ENCODE peak calls at places on chromosomes 7 and 10, in four cellular contexts. One of them, this sample, is unnamed.

GRCh38 chr7:125424721-125425120 is 495.1 kb upstream of the POT1 start:
- DNase-seq in suprapubic skin: no peak
- DNase-seq in lower leg skin: no peak
- DNase-seq in heart left ventricle: no peak
- DNase-seq in this sample: no peak

GRCh38 chr7:22726849-22727792 is at the start of gene IL6:
- DNase-seq in heart left ventricle: peak
- DNase-seq in suprapubic skin: peak
- DNase-seq in lower leg skin: peak
- DNase-seq in this sample: peak

GRCh38 chr7:157003445-157004049 is 6.9 kb downstream of the MNX1 start:
- DNase-seq in heart left ventricle: no peak
- DNase-seq in suprapubic skin: no peak
- DNase-seq in lower leg skin: peak
- DNase-seq in this sample: no peak

GRCh38 chr7:13920053-13920697 is 69.3 kb downstream of the ETV1 start:
- DNase-seq in lower leg skin: no peak
- DNase-seq in suprapubic skin: no peak
- DNase-seq in heart left ventricle: no peak
- DNase-seq in this sample: no peak

GRCh38 chr10:812787-813186 is 118.7 kb downstream of the LARP4B start:
- DNase-seq in lower leg skin: no peak
- DNase-seq in suprapubic skin: no peak
- DNase-seq in heart left ventricle: no peak
- DNase-seq in this sample: peak

GRCh38 chr10:6402349-6402709 is 177.7 kb downstream of the PRKCQ start:
- DNase-seq in lower leg skin: no peak
- DNase-seq in heart left ventricle: no peak
- DNase-seq in suprapubic skin: no peak
- DNase-seq in this sample: no peak

GRCh38 chr10:63128443-63128842 is 4.7 kb upstream of the NRBF2 start:
- DNase-seq in suprapubic skin: no peak
- DNase-seq in heart left ventricle: no peak
- DNase-seq in lower leg skin: no peak
- DNase-seq in this sample: no peak

GRCh38 chr7:6508539-6508938 is 42.7 kb downstream of the GRID2IP start:
- DNase-seq in suprapubic skin: no peak
- DNase-seq in lower leg skin: no peak
- DNase-seq in heart left ventricle: no peak
- DNase-seq in this sample: no peak

GRCh38 chr7:114818501-114818900 is 103.4 kb upstream of the MDFIC start:
- DNase-seq in suprapubic skin: no peak
- DNase-seq in lower leg skin: no peak
- DNase-seq in heart left ventricle: no peak
- DNase-seq in this sample: no peak

GRCh38 chr7:28939844-28940243 is 18.3 kb downstream of the TRIL start:
- DNase-seq in heart left ventricle: no peak
- DNase-seq in suprapubic skin: no peak
- DNase-seq in lower leg skin: no peak
- DNase-seq in this sample: no peak

GRCh38 chr7:28937103-28937502 is 21.0 kb downstream of the TRIL start:
- DNase-seq in suprapubic skin: no peak
- DNase-seq in lower leg skin: no peak
- DNase-seq in heart left ventricle: no peak
- DNase-seq in this sample: no peak

GRCh38 chr7:28939367-28939766 is 18.8 kb downstream of the TRIL start:
- DNase-seq in lower leg skin: no peak
- DNase-seq in suprapubic skin: no peak
- DNase-seq in heart left ventricle: no peak
- DNase-seq in this sample: no peak

GRCh38 chr7:28940741-28941385 is 17.3 kb downstream of the TRIL start:
- DNase-seq in suprapubic skin: no peak
- DNase-seq in lower leg skin: no peak
- DNase-seq in heart left ventricle: no peak
- DNase-seq in this sample: no peak

GRCh38 chr7:28937593-28937992 is 20.5 kb downstream of the TRIL start:
- DNase-seq in lower leg skin: no peak
- DNase-seq in suprapubic skin: no peak
- DNase-seq in heart left ventricle: no peak
- DNase-seq in this sample: no peak
- H3K4me3 ChIP-seq in lower leg skin: no peak
- H3K4me3 ChIP-seq in suprapubic skin: no peak
- H3K4me3 ChIP-seq in heart left ventricle: no peak
- H3K4me3 ChIP-seq in this sample: no peak

GRCh38 chr7:876077-876971 is at the start of gene GET4:
- DNase-seq in heart left ventricle: peak
- DNase-seq in lower leg skin: peak
- DNase-seq in suprapubic skin: peak
- DNase-seq in this sample: peak
- TF ChIP-seq CTCF in heart left ventricle: peak
- TF ChIP-seq CTCF in lower leg skin: no peak
- TF ChIP-seq CTCF in suprapubic skin: peak
- TF ChIP-seq CTCF in this sample: peak

GRCh38 chr10:32005050-32005449 is 51.2 kb downstream of the KIF5B start:
- DNase-seq in suprapubic skin: no peak
- DNase-seq in heart left ventricle: no peak
- DNase-seq in lower leg skin: no peak
- DNase-seq in this sample: no peak
- TF ChIP-seq POLR2A in suprapubic skin: no peak
- TF ChIP-seq POLR2A in heart left ventricle: no peak
- TF ChIP-seq POLR2A in lower leg skin: no peak
- TF ChIP-seq POLR2A in this sample: no peak

GRCh38 chr10:119269737-119270136 is 62.4 kb downstream of the GRK5 start:
- DNase-seq in lower leg skin: no peak
- DNase-seq in suprapubic skin: no peak
- DNase-seq in heart left ventricle: peak
- DNase-seq in this sample: no peak

GRCh38 chr10:119268871-119269506 is 61.6 kb downstream of the GRK5 start:
- DNase-seq in heart left ventricle: peak
- DNase-seq in lower leg skin: no peak
- DNase-seq in suprapubic skin: no peak
- DNase-seq in this sample: no peak

GRCh38 chr10:119273413-119273812 is 66.0 kb downstream of the GRK5 start:
- DNase-seq in lower leg skin: no peak
- DNase-seq in suprapubic skin: no peak
- DNase-seq in heart left ventricle: peak
- DNase-seq in this sample: no peak

GRCh38 chr10:119272736-119273135 is 65.4 kb downstream of the GRK5 start:
- DNase-seq in heart left ventricle: peak
- DNase-seq in suprapubic skin: no peak
- DNase-seq in lower leg skin: no peak
- DNase-seq in this sample: no peak

DNA sequence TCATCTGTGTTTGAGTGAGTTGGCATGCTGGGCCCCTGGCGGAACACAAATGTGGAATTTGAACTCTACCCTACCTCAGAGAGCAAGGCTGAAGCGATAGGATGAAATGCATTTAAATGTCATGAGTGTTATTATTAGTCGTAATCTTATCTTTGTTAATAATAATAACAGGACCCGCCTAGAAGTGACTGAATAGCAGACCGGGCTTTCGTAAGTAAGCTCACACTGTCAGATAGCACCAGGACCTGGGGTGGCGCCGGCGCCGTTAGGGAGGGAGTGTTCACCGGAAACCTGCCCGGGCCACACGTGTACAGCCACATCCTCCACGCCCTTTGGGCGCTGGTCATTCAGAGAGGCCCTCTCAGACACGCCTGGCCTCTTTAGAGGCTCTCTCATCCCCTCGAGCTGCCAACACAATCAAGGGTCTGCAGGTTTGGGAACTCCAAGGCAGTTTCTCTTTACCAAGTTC is 63.6 kb downstream of the GRK5 start:
- DNase-seq in lower leg skin: peak
- DNase-seq in heart left ventricle: peak
- DNase-seq in suprapubic skin: no peak
- DNase-seq in this sample: peak
- H3K4me3 ChIP-seq in lower leg skin: no peak
- H3K4me3 ChIP-seq in heart left ventricle: no peak
- H3K4me3 ChIP-seq in suprapubic skin: no peak
- H3K4me3 ChIP-seq in this sample: peak

GRCh38 chr10:35236739-35237138 is 99.6 kb upstream of the CCNY start:
- DNase-seq in heart left ventricle: no peak
- DNase-seq in suprapubic skin: no peak
- DNase-seq in lower leg skin: no peak
- DNase-seq in this sample: no peak
- TF ChIP-seq CTCF in heart left ventricle: peak
- TF ChIP-seq CTCF in suprapubic skin: no peak
- TF ChIP-seq CTCF in lower leg skin: no peak
- TF ChIP-seq CTCF in this sample: no peak

GRCh38 chr7:74479961-74480829 is 26.5 kb downstream of the GTF2IRD1 start:
- DNase-seq in heart left ventricle: peak
- DNase-seq in suprapubic skin: peak
- DNase-seq in lower leg skin: peak
- DNase-seq in this sample: peak
- TF ChIP-seq POLR2A in heart left ventricle: peak
- TF ChIP-seq POLR2A in suprapubic skin: peak
- TF ChIP-seq POLR2A in lower leg skin: no peak
- TF ChIP-seq POLR2A in this sample: peak

DNA sequence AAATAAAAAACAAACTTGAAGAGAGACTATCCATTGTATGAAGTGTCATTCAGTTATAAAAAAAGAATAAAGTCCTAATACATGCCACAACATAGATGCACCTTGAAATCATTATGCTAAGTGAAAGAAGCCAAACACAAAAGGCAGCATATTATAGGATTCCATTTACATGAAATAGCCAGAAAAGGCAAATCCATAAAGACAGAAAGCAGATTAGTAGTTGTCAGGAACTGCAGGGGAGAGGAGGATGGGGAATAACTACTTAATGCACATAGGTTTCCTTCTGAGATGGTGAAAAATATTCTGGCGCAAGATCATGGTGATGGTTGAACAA is 6.6 kb upstream of the PON1 start:
- DNase-seq in heart left ventricle: no peak
- DNase-seq in lower leg skin: no peak
- DNase-seq in suprapubic skin: no peak
- DNase-seq in this sample: no peak
- H3K4me3 ChIP-seq in heart left ventricle: no peak
- H3K4me3 ChIP-seq in lower leg skin: no peak
- H3K4me3 ChIP-seq in suprapubic skin: peak
- H3K4me3 ChIP-seq in this sample: peak

This sample was measured in upper lobe of left lung.